ENCODE peak calls at places on chromosomes 6 and 20, in nine cellular contexts. O, N, M, L, P, V, D, E and U are unnamed samples.

GRCh38 chr6:170236131-170236851 is 54.6 kb downstream of the DLL1 start:
- DNase-seq in N (no peak), D (no peak), O (no peak), M (no peak), V (peak), L (no peak), E (no peak), P (no peak), U (no peak)

GRCh38 chr20:1489764-1490436 is 1.3 kb downstream of the SIRPB2 start:
- DNase-seq in O (no peak), E (no peak), D (no peak), P (no peak), N (no peak), M (no peak), V (no peak), L (no peak), U (no peak)

GRCh38 chr6:157759028-157759427 is 64.0 kb upstream of the SNX9 start:
- DNase-seq in V (no peak), M (no peak), O (no peak), P (no peak), E (no peak), D (no peak), L (no peak), N (no peak), U (no peak)

GRCh38 chr20:64189530-64189966 is 25.3 kb downstream of the MYT1 start:
- DNase-seq in V (no peak), P (no peak), D (no peak), O (no peak), M (no peak), L (no peak), E (no peak), N (no peak), U (no peak)

GRCh38 chr20:47790032-47790965 is 5.0 kb upstream of the SULF2 start:
- DNase-seq in L (no peak), O (no peak), M (no peak), V (peak), N (no peak), P (peak), D (no peak), E (peak), U (no peak)

GRCh38 chr6:127092486-127092885 is 26.0 kb upstream of the RSPO3 start:
- DNase-seq in M (no peak), D (no peak), L (no peak), P (no peak), N (no peak), E (no peak), O (no peak), V (no peak), U (no peak)

GRCh38 chr6:134535831-134536230 is 217.9 kb upstream of the SGK1 start:
- DNase-seq in M (no peak), E (peak), L (no peak), D (no peak), O (no peak), V (no peak), P (no peak), N (no peak), U (no peak)

GRCh38 chr20:11796041-11796440 is 121.7 kb upstream of the BTBD3 start:
- DNase-seq in O (no peak), V (no peak), M (no peak), D (no peak), P (peak), E (peak), N (no peak), L (no peak), U (no peak)

GRCh38 chr20:46512943-46513844 is at the start of gene ZNF334:
- DNase-seq in D (no peak), N (peak), M (peak), P (peak), E (peak), L (peak), V (peak), O (no peak), U (peak)

GRCh38 chr6:56916849-56917551 is 37.9 kb upstream of the BEND6 start:
- DNase-seq in D (no peak), O (no peak), L (no peak), M (no peak), V (no peak), E (peak), N (no peak), P (no peak), U (no peak)

GRCh38 chr6:20868397-20869185 is 334.3 kb downstream of the CDKAL1 start:
- DNase-seq in P (no peak), E (no peak), O (no peak), N (no peak), L (peak), D (peak), M (peak), V (no peak), U (no peak)

GRCh38 chr6:97666889-97667288 is 383.9 kb upstream of the MMS22L start:
- DNase-seq in V (no peak), E (no peak), M (no peak), D (no peak), N (no peak), P (no peak), L (no peak), O (no peak), U (no peak)

GRCh38 chr6:78484181-78485064 is 382.9 kb upstream of the IRAK1BP1 start:
- DNase-seq in D (no peak), P (no peak), O (no peak), L (no peak), N (no peak), V (no peak), M (no peak), E (no peak), U (no peak)

GRCh38 chr6:167547751-167548150 is 222.9 kb downstream of the TTLL2 start:
- DNase-seq in M (no peak), P (peak), N (no peak), L (no peak), O (no peak), E (peak), V (no peak), D (no peak), U (no peak)

GRCh38 chr20:23937303-23938117 is 51.1 kb downstream of the GGTLC1 start:
- DNase-seq in P (peak), N (peak), O (peak), V (no peak), L (peak), D (peak), E (peak), M (peak), U (peak)

GRCh38 chr6:1917628-1918371 is 308.1 kb downstream of the FOXC1 start:
- DNase-seq in E (peak), D (no peak), P (peak), N (peak), L (no peak), M (no peak), O (peak), V (peak), U (peak)

GRCh38 chr20:4227085-4227821 is 211.9 kb upstream of the RNF24 start:
- DNase-seq in E (peak), P (peak), N (peak), O (no peak), D (no peak), V (no peak), L (no peak), M (no peak), U (no peak)

GRCh38 chr6:115667478-115667996 is 393.2 kb downstream of the FRK start:
- DNase-seq in P (no peak), M (no peak), D (peak), O (no peak), N (no peak), E (no peak), V (no peak), L (peak), U (no peak)

GRCh38 chr6:47741807-47742206 is 40.0 kb upstream of the OPN5 start:
- DNase-seq in E (peak), M (no peak), P (peak), L (no peak), O (no peak), N (no peak), V (no peak), D (no peak), U (no peak)

GRCh38 chr6:47681201-47681990 is 17.0 kb upstream of the ADGRF4 start:
- DNase-seq in E (no peak), D (no peak), N (no peak), V (no peak), M (no peak), P (no peak), O (no peak), L (no peak), U (no peak)

GRCh38 chr6:144576871-144577270 is 291.7 kb downstream of the UTRN start:
- DNase-seq in M (no peak), P (no peak), L (no peak), D (no peak), E (no peak), V (no peak), N (no peak), O (no peak), U (no peak)

GRCh38 chr6:3277251-3277650 is 18.5 kb downstream of the PSMG4 start:
- DNase-seq in O (no peak), V (peak), L (no peak), E (no peak), N (no peak), M (peak), P (no peak), D (no peak), U (no peak)

GRCh38 chr6:95203153-95203754 is 374.1 kb upstream of the MANEA start:
- DNase-seq in E (peak), N (peak), V (no peak), P (peak), O (no peak), M (no peak), L (peak), D (peak), U (no peak)

GRCh38 chr6:135182120-135182992 is 1.2 kb downstream of the MYB start:
- DNase-seq in V (peak), O (peak), M (no peak), L (peak), N (peak), P (no peak), D (no peak), E (peak), U (peak)

GRCh38 chr20:44137210-44137781 is 49.7 kb downstream of the JPH2 start:
- DNase-seq in P (peak), M (peak), D (no peak), V (peak), O (no peak), N (no peak), L (no peak), E (peak), U (no peak)

GRCh38 chr6:32151885-32152311 is at the start of gene PRRT1:
- DNase-seq in V (no peak), O (no peak), E (no peak), D (no peak), L (no peak), M (peak), P (no peak), N (no peak), U (no peak)

GRCh38 chr6:105204331-105204730 is 24.5 kb upstream of the POPDC3 start:
- DNase-seq in O (no peak), P (peak), V (no peak), N (no peak), M (no peak), D (no peak), E (peak), L (no peak), U (no peak)

GRCh38 chr6:63742060-63742459 is 106.5 kb downstream of the PHF3 start:
- DNase-seq in L (no peak), E (peak), P (no peak), V (no peak), O (no peak), M (no peak), N (no peak), D (no peak), U (no peak)

GRCh38 chr6:20712011-20712410 is 177.8 kb downstream of the CDKAL1 start:
- DNase-seq in L (no peak), V (no peak), M (no peak), O (no peak), E (no peak), N (no peak), P (peak), D (no peak), U (no peak)

GRCh38 chr6:30272032-30272431 is 54.7 kb upstream of the TRIM39 start:
- DNase-seq in V (no peak), D (no peak), O (no peak), L (no peak), M (no peak), P (no peak), E (no peak), N (no peak), U (no peak)

GRCh38 chr6:134821397-134821796 is 128.5 kb downstream of the ALDH8A1 start:
- DNase-seq in D (no peak), P (no peak), L (no peak), E (no peak), O (no peak), M (no peak), N (no peak), V (no peak), U (no peak)

GRCh38 chr20:44495257-44495656 is 19.6 kb downstream of the TTPAL start:
- DNase-seq in V (no peak), E (peak), L (no peak), N (no peak), O (no peak), M (no peak), P (peak), D (no peak), U (no peak)

GRCh38 chr6:140897349-140897748 is 1235.4 kb upstream of the GJE1 start:
- DNase-seq in O (no peak), E (no peak), V (no peak), N (no peak), L (no peak), D (no peak), P (no peak), M (no peak), U (no peak)